ENCODE peak calls at places on chromosomes 5 and 9, in eight cellular contexts. M is spleen, W is brain microvascular endothelial cell, T is astrocyte of the spinal cord, E is heart left ventricle, A is RWPE2, V is GM23338, J is NB4. D is an unnamed sample.

GRCh38 chr9:125839322-125839721 is 92.1 kb downstream of the PBX3 start:
- DNase-seq in W (no peak), E (no peak), J (peak; percentile 61), A (no peak), T (no peak), M (no peak), V (no peak), D (no peak)

GRCh38 chr9:70036641-70037040 is 7.0 kb upstream of the MAMDC2 start:
- DNase-seq in W (no peak), E (no peak), V (no peak), A (no peak), J (no peak), M (no peak), T (no peak), D (no peak)

GRCh38 chr9:28050046-28050445 is 476.8 kb upstream of the C9orf72 start:
- DNase-seq in J (no peak), W (no peak), M (no peak), T (peak; percentile 10), A (no peak), E (no peak), V (no peak), D (no peak)

GRCh38 chr5:43110606-43111170 is 10.0 kb upstream of the ZNF131 start:
- DNase-seq in W (no peak), T (no peak), E (no peak), A (no peak), J (no peak), M (no peak), V (peak; percentile 73), D (no peak)

GRCh38 chr5:176994460-176995121 is 12.0 kb downstream of the UIMC1 start:
- DNase-seq in V (peak; percentile 13), T (peak; percentile 50), A (no peak), J (peak; percentile 98), E (no peak), M (peak; percentile 83), W (peak; percentile 53), D (no peak)

GRCh38 chr5:64635056-64635686 is 55.1 kb upstream of the SHISAL2B start:
- DNase-seq in W (no peak), A (no peak), E (no peak), M (no peak), J (peak; percentile 30), T (peak; percentile 40), V (peak; percentile 54), D (no peak)

GRCh38 chr5:179146277-179146676 is 86.1 kb downstream of the ZNF354C start:
- DNase-seq in W (no peak), M (peak; percentile 50), T (no peak), V (no peak), E (peak; percentile 20), A (no peak), J (no peak), D (no peak)

GRCh38 chr5:74516217-74516636 is 124.3 kb downstream of the ENC1 start:
- DNase-seq in T (peak; percentile 26), A (no peak), M (no peak), W (peak; percentile 43), J (no peak), V (peak; percentile 44), E (no peak), D (no peak)

GRCh38 chr5:1406681-1407640 is 38.3 kb downstream of the SLC6A3 start:
- DNase-seq in E (peak; percentile 34), T (no peak), J (no peak), W (no peak), V (no peak), A (peak; percentile 58), M (peak; percentile 63), D (no peak)

GRCh38 chr5:146878471-146879172 is at the start of gene PPP2R2B:
- DNase-seq in J (no peak), E (peak; percentile 60), W (no peak), A (peak; percentile 69), M (peak; percentile 88), T (peak; percentile 51), V (peak; percentile 80), D (no peak)

GRCh38 chr5:173963107-173963506 is 25.9 kb upstream of the C5orf47 start:
- DNase-seq in T (peak; percentile 73), W (peak; percentile 42), J (no peak), V (no peak), M (no peak), E (no peak), A (no peak), D (no peak)

GRCh38 chr9:78030553-78031270 is 899 bp downstream of the GNAQ start:
- DNase-seq in A (no peak), V (peak; percentile 72), M (peak; percentile 89), W (no peak), J (peak; percentile 74), T (no peak), E (peak; percentile 74), D (peak; percentile 47)

GRCh38 chr9:19137282-19137681 is 10.0 kb upstream of the PLIN2 start:
- DNase-seq in J (no peak), W (peak; percentile 40), M (no peak), A (no peak), V (no peak), T (peak; percentile 51), E (no peak), D (no peak)

GRCh38 chr5:175694371-175695160 is 36.7 kb downstream of the HRH2 start:
- DNase-seq in J (peak; percentile 83), A (peak; percentile 54), V (no peak), M (peak; percentile 74), E (no peak), T (no peak), W (no peak), D (no peak)

GRCh38 chr9:68780735-68781134 is 75.7 kb downstream of the PIP5K1B start:
- DNase-seq in W (no peak), J (no peak), M (no peak), V (no peak), T (peak; percentile 9), E (no peak), A (no peak), D (no peak)

DNA sequence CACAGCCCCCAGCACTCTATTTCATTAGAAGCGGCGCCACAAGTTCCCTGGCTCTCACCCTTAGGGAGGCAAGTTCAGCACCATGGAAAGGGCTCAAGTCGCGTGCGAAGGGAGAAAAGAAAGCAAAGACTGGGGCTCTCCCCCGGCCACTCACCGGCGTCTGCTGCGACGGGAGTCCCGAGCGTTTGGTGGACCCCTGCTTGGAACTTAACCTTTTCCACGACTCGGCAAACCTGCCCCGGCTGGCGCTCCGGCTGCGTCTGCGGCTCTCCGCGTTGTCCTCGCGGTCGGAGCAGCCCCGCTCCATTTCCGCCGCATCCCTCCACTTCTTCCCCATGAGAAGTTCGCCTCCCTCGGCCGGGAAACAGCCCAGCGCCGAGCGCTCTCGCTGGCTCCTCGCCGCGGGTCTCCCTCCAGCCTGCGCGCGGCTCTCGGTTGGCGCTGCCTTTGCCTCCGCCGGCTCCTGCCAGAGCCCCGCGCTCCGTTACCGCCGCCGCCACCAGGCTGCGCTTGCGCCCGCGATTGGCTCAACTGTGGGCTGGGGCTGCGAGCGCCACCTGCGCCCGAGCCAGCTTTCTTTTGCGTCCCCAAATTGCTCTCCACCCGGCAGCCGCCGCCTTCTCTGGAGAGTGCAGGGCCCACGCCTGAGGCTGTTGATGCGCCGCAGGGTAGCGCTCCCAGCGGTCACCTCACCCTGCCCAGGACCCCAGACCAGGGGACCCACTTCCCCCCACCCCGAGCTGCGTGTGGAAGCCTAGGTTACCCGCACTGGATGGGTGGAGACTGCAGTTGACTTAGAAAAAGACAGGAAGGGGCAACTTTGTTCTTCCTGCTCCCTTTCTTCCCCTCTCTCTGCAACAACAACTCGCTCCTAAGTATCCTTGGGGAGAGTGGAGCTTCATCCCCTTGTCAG is 321.6 kb downstream of the CEMIP2 start:
- DNase-seq in J (peak; percentile 55), A (peak; percentile 55), T (peak; percentile 65), M (peak; percentile 74), E (peak; percentile 54), V (peak; percentile 97), W (peak; percentile 48), D (no peak)
- TF ChIP-seq CTCF in J (no peak), A (peak; percentile 7), T (no peak), M (no peak), E (no peak), V (peak; percentile 61), W (peak; percentile 11), D (no peak)

DNA sequence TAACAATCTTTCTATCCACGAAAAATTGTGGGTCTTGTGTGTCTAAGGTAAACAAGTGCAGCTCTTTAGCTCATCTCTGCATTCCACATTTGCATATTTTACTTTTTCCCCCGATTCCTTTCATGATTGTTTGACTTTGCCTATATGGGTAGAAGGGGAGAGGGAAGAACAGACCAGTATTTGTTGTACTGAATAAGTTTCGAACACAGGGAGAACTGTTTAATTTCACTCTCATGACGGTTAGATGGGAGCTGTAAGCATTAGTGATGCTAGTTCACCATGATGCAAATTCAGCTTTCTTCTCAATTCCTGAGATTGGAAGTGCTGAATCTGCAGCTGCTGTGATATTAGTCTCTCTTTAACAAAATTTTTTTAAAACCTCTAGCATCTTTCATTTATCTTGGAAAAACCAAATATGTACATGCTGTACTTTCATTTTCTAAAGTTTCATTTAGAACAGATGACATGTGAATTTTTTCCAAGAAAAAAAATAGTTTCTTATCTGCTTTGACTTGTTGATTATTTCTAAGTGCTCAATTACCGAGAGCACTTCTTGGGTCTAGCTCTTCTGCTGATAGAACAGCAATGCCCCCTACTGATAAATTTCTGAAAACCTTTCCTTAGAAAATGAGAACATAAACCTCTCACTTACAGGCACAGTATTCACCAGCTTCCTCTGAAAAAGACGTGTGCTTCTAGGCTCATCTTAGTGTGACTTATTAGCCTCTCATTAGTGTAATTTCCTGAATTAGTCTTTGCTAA is 149.5 kb downstream of the BAAT start:
- DNase-seq in J (peak; percentile 39), W (no peak), T (peak; percentile 4), V (peak; percentile 81), E (no peak), M (no peak), A (no peak), D (no peak)
- TF ChIP-seq CTCF in J (peak; percentile 18), W (peak; percentile 21), T (peak; percentile 16), V (peak; percentile 77), E (peak; percentile 52), M (peak; percentile 10), A (peak; percentile 58), D (no peak)

GRCh38 chr9:34016149-34016548 is 32.5 kb downstream of the UBAP2 start:
- DNase-seq in E (no peak), A (no peak), J (no peak), V (no peak), W (no peak), T (no peak), M (no peak), D (no peak)

DNA sequence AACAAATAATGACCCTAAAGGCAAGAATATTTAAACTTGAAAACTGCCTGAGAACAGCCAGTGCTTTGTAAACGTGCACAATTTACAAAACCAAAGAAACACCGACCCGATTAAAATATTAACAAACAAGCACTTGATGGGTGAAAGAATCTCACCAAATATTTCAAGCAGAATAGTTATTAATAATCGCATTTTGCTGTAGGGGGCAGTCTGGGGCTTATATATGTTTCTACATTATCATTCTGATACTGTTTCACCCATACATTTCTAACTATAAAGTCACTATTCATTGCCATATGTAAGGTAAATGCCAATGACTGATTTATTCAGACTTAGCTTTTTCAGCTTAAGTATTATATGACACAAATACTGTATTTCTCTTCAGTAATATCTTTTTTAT is 37.7 kb downstream of the UBAP2 start:
- DNase-seq in W (no peak), E (no peak), M (no peak), T (no peak), J (peak; percentile 54), A (no peak), V (no peak), D (no peak)
- TF ChIP-seq CTCF in W (peak; percentile 48), E (no peak), M (peak; percentile 30), T (peak; percentile 25), J (peak; percentile 34), A (peak; percentile 51), V (no peak), D (peak; percentile 55)

DNA sequence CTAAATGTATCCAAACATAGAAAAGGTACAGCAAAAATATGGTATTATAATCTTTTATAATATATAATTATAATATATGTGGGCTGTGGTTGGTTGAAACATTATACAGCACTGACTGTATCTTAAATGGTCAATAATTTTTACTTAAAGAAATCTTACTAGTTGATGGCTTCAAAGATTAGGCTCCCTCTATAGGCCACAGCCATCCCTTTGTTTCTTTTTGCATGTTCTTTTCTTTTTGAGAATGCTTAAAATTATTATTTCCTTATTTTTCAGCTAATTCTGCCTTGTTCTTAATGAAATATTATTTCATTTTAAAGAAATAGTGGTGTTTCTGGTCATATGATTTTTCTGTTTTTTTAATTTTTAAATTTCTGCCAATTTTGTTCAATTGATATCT is 128.5 kb downstream of the MAST4 start:
- DNase-seq in A (no peak), T (peak; percentile 7), V (no peak), J (no peak), W (no peak), E (no peak), M (no peak), D (no peak)
- TF ChIP-seq CTCF in A (peak; percentile 44), T (peak; percentile 49), V (no peak), J (no peak), W (peak; percentile 41), E (no peak), M (no peak), D (no peak)

D was measured in natural killer cell.